ENCODE peak calls at places on chromosomes 5 and 9, in five cellular contexts. One of them, this sample, is unnamed.

GRCh38 chr5:77374686-77375085 is 117.4 kb downstream of the WDR41 start:
- DNase-seq in stomach: no peak
- DNase-seq in A549: no peak
- DNase-seq in lower leg skin: no peak
- DNase-seq in ovary: no peak
- DNase-seq in this sample: no peak

GRCh38 chr9:16461231-16461840 is 409.1 kb downstream of the BNC2 start:
- DNase-seq in stomach: no peak
- DNase-seq in A549: no peak
- DNase-seq in ovary: no peak
- DNase-seq in lower leg skin: no peak
- DNase-seq in this sample: no peak

GRCh38 chr5:61322738-61323429 is 9.2 kb upstream of the ZSWIM6 start:
- DNase-seq in A549: no peak
- DNase-seq in ovary: no peak
- DNase-seq in stomach: peak
- DNase-seq in lower leg skin: no peak
- DNase-seq in this sample: no peak

GRCh38 chr9:123174887-123175518 is 93.4 kb downstream of the STRBP start:
- DNase-seq in lower leg skin: no peak
- DNase-seq in A549: no peak
- DNase-seq in ovary: no peak
- DNase-seq in stomach: no peak
- DNase-seq in this sample: no peak

GRCh38 chr9:72871685-72872084 is 81.2 kb downstream of the ALDH1A1 start:
- DNase-seq in lower leg skin: no peak
- DNase-seq in A549: no peak
- DNase-seq in ovary: no peak
- DNase-seq in stomach: no peak
- DNase-seq in this sample: no peak

GRCh38 chr5:35230043-35230611 is at the start of gene PRLR:
- DNase-seq in A549: no peak
- DNase-seq in ovary: peak
- DNase-seq in lower leg skin: peak
- DNase-seq in stomach: peak
- DNase-seq in this sample: peak

GRCh38 chr5:72284674-72285424 is 35.2 kb downstream of the MRPS27 start:
- DNase-seq in lower leg skin: no peak
- DNase-seq in A549: no peak
- DNase-seq in ovary: no peak
- DNase-seq in stomach: no peak
- DNase-seq in this sample: no peak

GRCh38 chr9:89174291-89174690 is 4.3 kb downstream of the SHC3 start:
- DNase-seq in stomach: no peak
- DNase-seq in ovary: no peak
- DNase-seq in A549: no peak
- DNase-seq in lower leg skin: no peak
- DNase-seq in this sample: no peak

GRCh38 chr5:178104492-178104891 is 8.8 kb upstream of the N4BP3 start:
- DNase-seq in ovary: no peak
- DNase-seq in lower leg skin: no peak
- DNase-seq in A549: no peak
- DNase-seq in stomach: peak
- DNase-seq in this sample: no peak

GRCh38 chr5:125056641-125057345 is 310.4 kb upstream of the ZNF608 start:
- DNase-seq in ovary: no peak
- DNase-seq in lower leg skin: no peak
- DNase-seq in A549: no peak
- DNase-seq in stomach: no peak
- DNase-seq in this sample: no peak

GRCh38 chr5:13248236-13248635 is 696.3 kb downstream of the DNAH5 start:
- DNase-seq in A549: no peak
- DNase-seq in ovary: no peak
- DNase-seq in stomach: no peak
- DNase-seq in lower leg skin: no peak
- DNase-seq in this sample: no peak

GRCh38 chr9:79694676-79695400 is 123.1 kb downstream of the TLE4 start:
- DNase-seq in A549: no peak
- DNase-seq in lower leg skin: no peak
- DNase-seq in stomach: no peak
- DNase-seq in ovary: no peak
- DNase-seq in this sample: no peak

GRCh38 chr9:36967997-36968396 is 66.1 kb downstream of the PAX5 start:
- DNase-seq in lower leg skin: peak
- DNase-seq in ovary: no peak
- DNase-seq in stomach: no peak
- DNase-seq in A549: no peak
- DNase-seq in this sample: no peak

GRCh38 chr5:174729075-174729680 is 4.8 kb downstream of the MSX2 start:
- DNase-seq in ovary: no peak
- DNase-seq in A549: no peak
- DNase-seq in stomach: no peak
- DNase-seq in lower leg skin: no peak
- DNase-seq in this sample: no peak

GRCh38 chr9:75146229-75146628 is 57.9 kb downstream of the OSTF1 start:
- DNase-seq in lower leg skin: no peak
- DNase-seq in stomach: no peak
- DNase-seq in A549: no peak
- DNase-seq in ovary: no peak
- DNase-seq in this sample: no peak

GRCh38 chr5:180908998-180909731 is 10.2 kb downstream of the BTNL8 start:
- DNase-seq in A549: no peak
- DNase-seq in lower leg skin: no peak
- DNase-seq in ovary: no peak
- DNase-seq in stomach: no peak
- DNase-seq in this sample: no peak

GRCh38 chr5:137825165-137825564 is 42.5 kb upstream of the MYOT start:
- DNase-seq in lower leg skin: no peak
- DNase-seq in stomach: no peak
- DNase-seq in A549: no peak
- DNase-seq in ovary: no peak
- DNase-seq in this sample: no peak

GRCh38 chr9:104890433-104890770 is 37.6 kb downstream of the ABCA1 start:
- DNase-seq in ovary: no peak
- DNase-seq in lower leg skin: no peak
- DNase-seq in stomach: no peak
- DNase-seq in A549: no peak
- DNase-seq in this sample: no peak

GRCh38 chr5:82365744-82366228 is 87.6 kb upstream of the RPS23 start:
- DNase-seq in lower leg skin: no peak
- DNase-seq in ovary: no peak
- DNase-seq in A549: no peak
- DNase-seq in stomach: no peak
- DNase-seq in this sample: no peak

GRCh38 chr9:99046068-99046467 is 58.8 kb upstream of the TGFBR1 start:
- DNase-seq in stomach: no peak
- DNase-seq in lower leg skin: no peak
- DNase-seq in A549: no peak
- DNase-seq in ovary: no peak
- DNase-seq in this sample: no peak

GRCh38 chr5:26553079-26553478 is 485.3 kb downstream of the CDH9 start:
- DNase-seq in ovary: no peak
- DNase-seq in A549: no peak
- DNase-seq in stomach: no peak
- DNase-seq in lower leg skin: no peak
- DNase-seq in this sample: no peak

GRCh38 chr9:128825923-128826702 is 3.5 kb downstream of the SPOUT1 start:
- DNase-seq in A549: peak
- DNase-seq in lower leg skin: no peak
- DNase-seq in ovary: no peak
- DNase-seq in stomach: no peak
- DNase-seq in this sample: no peak

GRCh38 chr5:116827078-116827477 is 252.5 kb upstream of the SEMA6A start:
- DNase-seq in lower leg skin: no peak
- DNase-seq in A549: no peak
- DNase-seq in stomach: no peak
- DNase-seq in ovary: no peak
- DNase-seq in this sample: no peak

GRCh38 chr9:135991771-135992170 is 30.6 kb upstream of the UBAC1 start:
- DNase-seq in stomach: no peak
- DNase-seq in lower leg skin: no peak
- DNase-seq in ovary: no peak
- DNase-seq in A549: no peak
- DNase-seq in this sample: no peak

GRCh38 chr9:135990468-135991429 is 29.6 kb upstream of the UBAC1 start:
- DNase-seq in ovary: peak
- DNase-seq in A549: no peak
- DNase-seq in lower leg skin: no peak
- DNase-seq in stomach: peak
- DNase-seq in this sample: no peak

GRCh38 chr9:135993840-135994776 is 32.9 kb upstream of the UBAC1 start:
- DNase-seq in ovary: no peak
- DNase-seq in stomach: no peak
- DNase-seq in A549: no peak
- DNase-seq in lower leg skin: no peak
- DNase-seq in this sample: peak

GRCh38 chr9:135993409-135993742 is 32.2 kb upstream of the UBAC1 start:
- DNase-seq in lower leg skin: no peak
- DNase-seq in stomach: no peak
- DNase-seq in ovary: no peak
- DNase-seq in A549: no peak
- DNase-seq in this sample: no peak

DNA sequence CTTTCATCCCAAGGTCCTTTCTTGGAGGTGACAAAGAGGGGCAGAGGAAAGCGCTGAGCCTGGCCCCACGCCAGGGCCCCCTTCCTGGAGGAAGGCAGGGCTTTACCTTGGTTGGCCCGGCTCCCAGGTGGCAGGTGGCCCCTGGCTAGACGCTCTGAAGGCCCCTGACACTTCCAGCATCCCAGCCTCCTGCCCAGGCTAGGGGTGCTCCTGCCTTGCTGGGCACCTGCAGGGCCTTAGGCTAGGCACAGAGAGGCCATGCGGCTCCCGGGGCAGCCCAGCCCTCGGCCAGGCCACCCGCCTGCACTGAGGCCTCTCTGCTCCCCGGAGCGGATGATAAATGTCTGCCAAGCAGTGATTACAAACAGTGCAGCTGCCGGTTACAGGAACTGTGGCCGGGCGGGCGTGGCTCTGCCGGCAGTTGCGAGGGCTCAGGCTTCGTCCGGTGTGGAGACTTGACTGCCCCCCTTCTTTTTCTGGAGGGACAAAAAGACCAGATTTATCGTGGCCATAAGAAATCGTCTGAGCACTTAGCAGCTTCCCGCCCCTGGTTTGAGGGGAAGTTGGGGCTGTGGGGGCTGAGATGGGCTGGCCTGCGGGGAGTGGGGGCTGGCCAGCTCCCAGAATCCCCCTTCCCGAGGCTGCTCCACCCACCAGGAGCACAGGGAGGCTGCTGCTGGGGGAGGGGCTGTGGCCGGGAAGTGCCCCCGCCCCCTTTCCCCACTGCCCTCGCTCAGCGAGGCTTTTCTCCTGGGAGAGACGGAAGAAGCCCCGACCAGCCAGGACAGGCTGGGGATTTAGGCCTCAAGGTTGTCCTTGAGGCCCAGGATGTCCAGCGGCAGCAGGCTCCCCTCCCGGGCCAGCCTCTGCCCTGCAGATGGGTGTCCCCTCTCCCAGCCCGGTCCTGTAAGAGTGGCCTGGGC is 31.6 kb upstream of the UBAC1 start:
- DNase-seq in A549: peak
- DNase-seq in ovary: peak
- DNase-seq in lower leg skin: peak
- DNase-seq in stomach: peak
- DNase-seq in this sample: peak
- TF ChIP-seq POLR2A in A549: peak
- TF ChIP-seq POLR2A in ovary: peak
- TF ChIP-seq POLR2A in lower leg skin: no peak
- TF ChIP-seq POLR2A in stomach: no peak
- TF ChIP-seq POLR2A in this sample: no peak

DNA sequence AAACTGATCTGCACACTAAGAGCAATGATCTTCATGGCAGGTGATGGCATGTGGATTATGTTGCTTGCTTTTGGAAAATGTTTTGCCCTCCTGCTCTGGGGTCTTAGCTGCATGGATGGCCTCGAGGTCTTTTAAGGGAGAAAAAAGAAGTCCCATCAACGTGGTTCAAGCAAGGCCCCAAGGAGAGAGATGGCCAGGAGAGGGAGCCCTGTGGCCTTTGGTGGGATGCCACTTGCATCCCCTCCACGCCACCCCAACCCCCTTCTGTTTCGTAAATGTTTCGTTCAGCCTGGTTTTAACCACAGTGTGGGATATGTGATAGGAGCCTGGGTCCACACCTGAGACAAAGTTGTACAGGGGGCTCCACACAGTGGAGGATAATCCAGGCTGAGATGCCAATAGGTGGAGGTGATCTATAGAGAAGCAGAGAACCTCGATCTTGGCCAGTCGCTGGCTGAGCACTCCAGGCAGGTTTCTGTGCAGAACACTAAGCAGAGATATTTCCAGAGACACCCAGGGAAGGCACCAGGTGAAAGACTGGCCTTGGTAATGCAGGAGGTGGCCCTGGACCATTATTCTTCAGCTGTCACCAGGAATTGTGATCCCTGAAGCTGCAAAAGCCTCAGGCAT is 25.8 kb upstream of the FRRS1L start:
- DNase-seq in lower leg skin: peak
- DNase-seq in A549: peak
- DNase-seq in stomach: peak
- DNase-seq in ovary: peak
- DNase-seq in this sample: no peak
- TF ChIP-seq CTCF in lower leg skin: no peak
- TF ChIP-seq CTCF in A549: peak
- TF ChIP-seq CTCF in stomach: peak
- TF ChIP-seq CTCF in ovary: peak
- TF ChIP-seq CTCF in this sample: no peak

DNA sequence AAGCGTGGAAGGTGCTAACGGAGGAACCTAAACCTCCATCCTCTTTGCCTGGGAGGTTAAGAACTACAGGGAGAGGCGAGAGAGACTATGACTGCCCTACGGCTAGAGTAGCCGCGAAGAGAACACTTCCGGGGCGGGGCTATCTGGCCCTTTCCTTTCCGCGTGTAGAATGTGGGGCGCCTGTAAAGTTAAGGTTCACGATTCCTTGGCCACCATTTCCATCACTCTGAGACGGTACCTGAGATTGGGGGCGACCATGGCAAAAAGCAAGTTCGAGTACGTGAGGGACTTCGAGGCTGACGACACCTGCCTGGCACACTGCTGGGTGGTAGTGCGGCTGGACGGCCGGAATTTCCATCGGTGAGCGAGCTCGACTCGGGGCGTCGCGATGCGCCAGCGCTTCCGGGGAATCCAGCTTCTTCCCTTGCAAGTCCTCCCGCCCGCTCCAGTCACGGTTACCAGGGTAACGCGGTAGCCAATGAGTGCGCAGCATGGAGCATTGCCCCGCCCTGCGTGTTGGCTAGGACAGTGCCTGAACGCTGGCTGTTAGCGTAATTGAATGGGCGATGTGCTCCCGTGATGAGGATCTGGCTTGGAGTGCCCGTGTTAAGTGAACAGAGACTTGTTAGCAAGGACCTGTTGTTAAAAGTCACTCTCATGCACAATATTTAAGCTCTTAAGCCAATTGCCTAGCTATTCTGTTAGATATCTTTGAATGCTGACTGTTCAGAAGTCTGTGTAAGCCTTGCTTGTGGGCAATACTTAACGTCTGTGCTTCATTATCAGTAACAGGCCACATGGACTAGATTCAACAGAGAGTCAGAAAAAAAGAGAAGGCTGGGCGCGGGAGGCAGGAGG is at the start of gene THG1L:
- DNase-seq in A549: peak
- DNase-seq in ovary: peak
- DNase-seq in lower leg skin: peak
- DNase-seq in stomach: peak
- DNase-seq in this sample: peak
- TF ChIP-seq POLR2A in A549: peak
- TF ChIP-seq POLR2A in ovary: peak
- TF ChIP-seq POLR2A in lower leg skin: no peak
- TF ChIP-seq POLR2A in stomach: no peak
- TF ChIP-seq POLR2A in this sample: no peak

GRCh38 chr9:33106827-33107621 is 30.6 kb upstream of the SMU1 start:
- DNase-seq in stomach: peak
- DNase-seq in A549: no peak
- DNase-seq in lower leg skin: peak
- DNase-seq in ovary: peak
- DNase-seq in this sample: peak
- TF ChIP-seq CTCF in stomach: no peak
- TF ChIP-seq CTCF in A549: no peak
- TF ChIP-seq CTCF in lower leg skin: no peak
- TF ChIP-seq CTCF in ovary: no peak
- TF ChIP-seq CTCF in this sample: no peak